ENCODE peak calls at places on chromosomes 6 and 20, in seven cellular contexts. One of them, this sample, is unnamed.

GRCh38 chr20:6588296-6588695 is 179.2 kb upstream of the BMP2 start:
- DNase-seq in NCI-H1048: no peak
- DNase-seq in activated CD8-positive, alpha-beta T cell treated with anti-CD3 and anti-CD28 coated beads for 36 hours: no peak
- DNase-seq in naive thymus-derived CD4-positive, alpha-beta T cell: no peak
- DNase-seq in T-helper 22 cell: no peak
- DNase-seq in WERI-Rb-1: no peak
- DNase-seq in HTR-8/SVneo: no peak
- DNase-seq in this sample: no peak

GRCh38 chr20:57495978-57496377 is 29.0 kb downstream of the CTCFL start:
- DNase-seq in NCI-H1048: no peak
- DNase-seq in activated CD8-positive, alpha-beta T cell treated with anti-CD3 and anti-CD28 coated beads for 36 hours: no peak
- DNase-seq in naive thymus-derived CD4-positive, alpha-beta T cell: no peak
- DNase-seq in T-helper 22 cell: no peak
- DNase-seq in WERI-Rb-1: no peak
- DNase-seq in HTR-8/SVneo: no peak
- DNase-seq in this sample: no peak

GRCh38 chr20:59145926-59146800 is 17.5 kb upstream of the ZNF831 start:
- DNase-seq in NCI-H1048: no peak
- DNase-seq in activated CD8-positive, alpha-beta T cell treated with anti-CD3 and anti-CD28 coated beads for 36 hours: peak
- DNase-seq in naive thymus-derived CD4-positive, alpha-beta T cell: peak
- DNase-seq in T-helper 22 cell: no peak
- DNase-seq in WERI-Rb-1: no peak
- DNase-seq in HTR-8/SVneo: no peak
- DNase-seq in this sample: peak

GRCh38 chr6:150327117-150327774 is 41.6 kb upstream of the IYD start:
- DNase-seq in NCI-H1048: no peak
- DNase-seq in activated CD8-positive, alpha-beta T cell treated with anti-CD3 and anti-CD28 coated beads for 36 hours: no peak
- DNase-seq in naive thymus-derived CD4-positive, alpha-beta T cell: no peak
- DNase-seq in T-helper 22 cell: no peak
- DNase-seq in WERI-Rb-1: no peak
- DNase-seq in HTR-8/SVneo: no peak
- DNase-seq in this sample: no peak

GRCh38 chr20:8291873-8292272 is 159.8 kb downstream of the PLCB1 start:
- DNase-seq in NCI-H1048: no peak
- DNase-seq in activated CD8-positive, alpha-beta T cell treated with anti-CD3 and anti-CD28 coated beads for 36 hours: no peak
- DNase-seq in naive thymus-derived CD4-positive, alpha-beta T cell: no peak
- DNase-seq in T-helper 22 cell: no peak
- DNase-seq in WERI-Rb-1: no peak
- DNase-seq in HTR-8/SVneo: no peak
- DNase-seq in this sample: no peak

GRCh38 chr20:145877-146276 is 3.5 kb downstream of the DEFB126 start:
- DNase-seq in NCI-H1048: no peak
- DNase-seq in activated CD8-positive, alpha-beta T cell treated with anti-CD3 and anti-CD28 coated beads for 36 hours: no peak
- DNase-seq in naive thymus-derived CD4-positive, alpha-beta T cell: no peak
- DNase-seq in T-helper 22 cell: no peak
- DNase-seq in WERI-Rb-1: no peak
- DNase-seq in HTR-8/SVneo: no peak
- DNase-seq in this sample: no peak

GRCh38 chr6:109610555-109610954 is 80.4 kb downstream of the AK9 start:
- DNase-seq in NCI-H1048: no peak
- DNase-seq in activated CD8-positive, alpha-beta T cell treated with anti-CD3 and anti-CD28 coated beads for 36 hours: no peak
- DNase-seq in naive thymus-derived CD4-positive, alpha-beta T cell: no peak
- DNase-seq in T-helper 22 cell: no peak
- DNase-seq in WERI-Rb-1: no peak
- DNase-seq in HTR-8/SVneo: no peak
- DNase-seq in this sample: no peak

GRCh38 chr6:43993881-43994523 is 133.2 kb downstream of the MRPL14 start:
- DNase-seq in NCI-H1048: no peak
- DNase-seq in activated CD8-positive, alpha-beta T cell treated with anti-CD3 and anti-CD28 coated beads for 36 hours: peak
- DNase-seq in naive thymus-derived CD4-positive, alpha-beta T cell: no peak
- DNase-seq in T-helper 22 cell: no peak
- DNase-seq in WERI-Rb-1: no peak
- DNase-seq in HTR-8/SVneo: no peak
- DNase-seq in this sample: no peak

GRCh38 chr6:44249082-44249748 is 2.3 kb downstream of the HSP90AB1 start:
- DNase-seq in NCI-H1048: no peak
- DNase-seq in activated CD8-positive, alpha-beta T cell treated with anti-CD3 and anti-CD28 coated beads for 36 hours: no peak
- DNase-seq in naive thymus-derived CD4-positive, alpha-beta T cell: no peak
- DNase-seq in T-helper 22 cell: no peak
- DNase-seq in WERI-Rb-1: no peak
- DNase-seq in HTR-8/SVneo: no peak
- DNase-seq in this sample: no peak

GRCh38 chr6:80003841-80004198 is 629 bp upstream of the TTK start:
- DNase-seq in NCI-H1048: no peak
- DNase-seq in activated CD8-positive, alpha-beta T cell treated with anti-CD3 and anti-CD28 coated beads for 36 hours: peak
- DNase-seq in naive thymus-derived CD4-positive, alpha-beta T cell: no peak
- DNase-seq in T-helper 22 cell: peak
- DNase-seq in WERI-Rb-1: peak
- DNase-seq in HTR-8/SVneo: peak
- DNase-seq in this sample: peak

GRCh38 chr6:168043193-168043847 is 35.7 kb downstream of the FRMD1 start:
- DNase-seq in NCI-H1048: no peak
- DNase-seq in activated CD8-positive, alpha-beta T cell treated with anti-CD3 and anti-CD28 coated beads for 36 hours: no peak
- DNase-seq in naive thymus-derived CD4-positive, alpha-beta T cell: no peak
- DNase-seq in T-helper 22 cell: no peak
- DNase-seq in WERI-Rb-1: no peak
- DNase-seq in HTR-8/SVneo: no peak
- DNase-seq in this sample: no peak

GRCh38 chr6:22221211-22221610 is 75.6 kb downstream of the PRL start:
- DNase-seq in NCI-H1048: no peak
- DNase-seq in activated CD8-positive, alpha-beta T cell treated with anti-CD3 and anti-CD28 coated beads for 36 hours: no peak
- DNase-seq in naive thymus-derived CD4-positive, alpha-beta T cell: no peak
- DNase-seq in T-helper 22 cell: no peak
- DNase-seq in WERI-Rb-1: no peak
- DNase-seq in HTR-8/SVneo: no peak
- DNase-seq in this sample: no peak

GRCh38 chr6:94736231-94736630 is 841.1 kb upstream of the MANEA start:
- DNase-seq in NCI-H1048: no peak
- DNase-seq in activated CD8-positive, alpha-beta T cell treated with anti-CD3 and anti-CD28 coated beads for 36 hours: no peak
- DNase-seq in naive thymus-derived CD4-positive, alpha-beta T cell: no peak
- DNase-seq in T-helper 22 cell: no peak
- DNase-seq in WERI-Rb-1: no peak
- DNase-seq in HTR-8/SVneo: no peak
- DNase-seq in this sample: no peak

GRCh38 chr20:20797521-20798310 is 85.3 kb upstream of the RALGAPA2 start:
- DNase-seq in NCI-H1048: no peak
- DNase-seq in activated CD8-positive, alpha-beta T cell treated with anti-CD3 and anti-CD28 coated beads for 36 hours: no peak
- DNase-seq in naive thymus-derived CD4-positive, alpha-beta T cell: no peak
- DNase-seq in T-helper 22 cell: no peak
- DNase-seq in WERI-Rb-1: no peak
- DNase-seq in HTR-8/SVneo: no peak
- DNase-seq in this sample: no peak

GRCh38 chr20:1813101-1813529 is 82.1 kb upstream of the SIRPA start:
- DNase-seq in NCI-H1048: no peak
- DNase-seq in activated CD8-positive, alpha-beta T cell treated with anti-CD3 and anti-CD28 coated beads for 36 hours: no peak
- DNase-seq in naive thymus-derived CD4-positive, alpha-beta T cell: no peak
- DNase-seq in T-helper 22 cell: no peak
- DNase-seq in WERI-Rb-1: no peak
- DNase-seq in HTR-8/SVneo: no peak
- DNase-seq in this sample: no peak

GRCh38 chr6:89145461-89145961 is 344 bp upstream of the PM20D2 start:
- DNase-seq in NCI-H1048: no peak
- DNase-seq in activated CD8-positive, alpha-beta T cell treated with anti-CD3 and anti-CD28 coated beads for 36 hours: peak
- DNase-seq in naive thymus-derived CD4-positive, alpha-beta T cell: peak
- DNase-seq in T-helper 22 cell: peak
- DNase-seq in WERI-Rb-1: no peak
- DNase-seq in HTR-8/SVneo: peak
- DNase-seq in this sample: no peak

GRCh38 chr6:170226647-170227046 is 64.2 kb downstream of the DLL1 start:
- DNase-seq in NCI-H1048: no peak
- DNase-seq in activated CD8-positive, alpha-beta T cell treated with anti-CD3 and anti-CD28 coated beads for 36 hours: no peak
- DNase-seq in naive thymus-derived CD4-positive, alpha-beta T cell: no peak
- DNase-seq in T-helper 22 cell: no peak
- DNase-seq in WERI-Rb-1: no peak
- DNase-seq in HTR-8/SVneo: no peak
- DNase-seq in this sample: no peak

GRCh38 chr20:43824699-43825402 is 89.8 kb upstream of the TOX2 start:
- DNase-seq in NCI-H1048: no peak
- DNase-seq in activated CD8-positive, alpha-beta T cell treated with anti-CD3 and anti-CD28 coated beads for 36 hours: no peak
- DNase-seq in naive thymus-derived CD4-positive, alpha-beta T cell: no peak
- DNase-seq in T-helper 22 cell: no peak
- DNase-seq in WERI-Rb-1: no peak
- DNase-seq in HTR-8/SVneo: no peak
- DNase-seq in this sample: no peak

GRCh38 chr6:42555477-42556457 is 8.1 kb upstream of the UBR2 start:
- DNase-seq in NCI-H1048: peak
- DNase-seq in activated CD8-positive, alpha-beta T cell treated with anti-CD3 and anti-CD28 coated beads for 36 hours: no peak
- DNase-seq in naive thymus-derived CD4-positive, alpha-beta T cell: no peak
- DNase-seq in T-helper 22 cell: peak
- DNase-seq in WERI-Rb-1: no peak
- DNase-seq in HTR-8/SVneo: no peak
- DNase-seq in this sample: no peak

GRCh38 chr20:37888641-37889040 is 14.3 kb upstream of the VSTM2L start:
- DNase-seq in NCI-H1048: no peak
- DNase-seq in activated CD8-positive, alpha-beta T cell treated with anti-CD3 and anti-CD28 coated beads for 36 hours: no peak
- DNase-seq in naive thymus-derived CD4-positive, alpha-beta T cell: no peak
- DNase-seq in T-helper 22 cell: no peak
- DNase-seq in WERI-Rb-1: no peak
- DNase-seq in HTR-8/SVneo: no peak
- DNase-seq in this sample: no peak

GRCh38 chr6:156056085-156056484 is 600.4 kb upstream of the NOX3 start:
- DNase-seq in NCI-H1048: no peak
- DNase-seq in activated CD8-positive, alpha-beta T cell treated with anti-CD3 and anti-CD28 coated beads for 36 hours: no peak
- DNase-seq in naive thymus-derived CD4-positive, alpha-beta T cell: no peak
- DNase-seq in T-helper 22 cell: no peak
- DNase-seq in WERI-Rb-1: no peak
- DNase-seq in HTR-8/SVneo: no peak
- DNase-seq in this sample: no peak

GRCh38 chr6:85143686-85144085 is 306.2 kb upstream of the NT5E start:
- DNase-seq in NCI-H1048: no peak
- DNase-seq in activated CD8-positive, alpha-beta T cell treated with anti-CD3 and anti-CD28 coated beads for 36 hours: no peak
- DNase-seq in naive thymus-derived CD4-positive, alpha-beta T cell: no peak
- DNase-seq in T-helper 22 cell: no peak
- DNase-seq in WERI-Rb-1: no peak
- DNase-seq in HTR-8/SVneo: no peak
- DNase-seq in this sample: no peak

GRCh38 chr6:130617658-130618057 is 209.5 kb upstream of the SMLR1 start:
- DNase-seq in NCI-H1048: no peak
- DNase-seq in activated CD8-positive, alpha-beta T cell treated with anti-CD3 and anti-CD28 coated beads for 36 hours: no peak
- DNase-seq in naive thymus-derived CD4-positive, alpha-beta T cell: no peak
- DNase-seq in T-helper 22 cell: no peak
- DNase-seq in WERI-Rb-1: no peak
- DNase-seq in HTR-8/SVneo: no peak
- DNase-seq in this sample: no peak